ENCODE peak calls at places on chromosome 12, in four cellular contexts. One of them, this sample, is unnamed.

GRCh38 chr12:23462546-23462945 is 486.9 kb downstream of the SOX5 start:
- DNase-seq in lower lobe of right lung: no peak
- DNase-seq in mammary epithelial cell: no peak
- DNase-seq in LNCaP clone FGC: no peak
- DNase-seq in this sample: no peak

GRCh38 chr12:31773867-31774266 is 45.0 kb upstream of the AMN1 start:
- DNase-seq in LNCaP clone FGC: no peak
- DNase-seq in lower lobe of right lung: no peak
- DNase-seq in mammary epithelial cell: no peak
- DNase-seq in this sample: no peak

GRCh38 chr12:42756841-42757661 is 167.5 kb upstream of the PRICKLE1 start:
- DNase-seq in mammary epithelial cell: peak
- DNase-seq in LNCaP clone FGC: no peak
- DNase-seq in lower lobe of right lung: no peak
- DNase-seq in this sample: no peak

GRCh38 chr12:10354502-10354901 is 35.3 kb downstream of the KLRK1 start:
- DNase-seq in lower lobe of right lung: no peak
- DNase-seq in LNCaP clone FGC: no peak
- DNase-seq in mammary epithelial cell: peak
- DNase-seq in this sample: no peak

GRCh38 chr12:52207895-52208294 is 16.1 kb upstream of the KRT80 start:
- DNase-seq in LNCaP clone FGC: no peak
- DNase-seq in mammary epithelial cell: peak
- DNase-seq in lower lobe of right lung: peak
- DNase-seq in this sample: peak

GRCh38 chr12:124727244-124727673 is 136.4 kb downstream of the SCARB1 start:
- DNase-seq in mammary epithelial cell: peak
- DNase-seq in lower lobe of right lung: peak
- DNase-seq in LNCaP clone FGC: no peak
- DNase-seq in this sample: peak

GRCh38 chr12:98758331-98758730 is 113.2 kb downstream of the APAF1 start:
- DNase-seq in LNCaP clone FGC: no peak
- DNase-seq in mammary epithelial cell: no peak
- DNase-seq in lower lobe of right lung: no peak
- DNase-seq in this sample: no peak

GRCh38 chr12:40222247-40222646 is 2.5 kb upstream of the LRRK2 start:
- DNase-seq in mammary epithelial cell: no peak
- DNase-seq in LNCaP clone FGC: no peak
- DNase-seq in lower lobe of right lung: no peak
- DNase-seq in this sample: no peak

DNA sequence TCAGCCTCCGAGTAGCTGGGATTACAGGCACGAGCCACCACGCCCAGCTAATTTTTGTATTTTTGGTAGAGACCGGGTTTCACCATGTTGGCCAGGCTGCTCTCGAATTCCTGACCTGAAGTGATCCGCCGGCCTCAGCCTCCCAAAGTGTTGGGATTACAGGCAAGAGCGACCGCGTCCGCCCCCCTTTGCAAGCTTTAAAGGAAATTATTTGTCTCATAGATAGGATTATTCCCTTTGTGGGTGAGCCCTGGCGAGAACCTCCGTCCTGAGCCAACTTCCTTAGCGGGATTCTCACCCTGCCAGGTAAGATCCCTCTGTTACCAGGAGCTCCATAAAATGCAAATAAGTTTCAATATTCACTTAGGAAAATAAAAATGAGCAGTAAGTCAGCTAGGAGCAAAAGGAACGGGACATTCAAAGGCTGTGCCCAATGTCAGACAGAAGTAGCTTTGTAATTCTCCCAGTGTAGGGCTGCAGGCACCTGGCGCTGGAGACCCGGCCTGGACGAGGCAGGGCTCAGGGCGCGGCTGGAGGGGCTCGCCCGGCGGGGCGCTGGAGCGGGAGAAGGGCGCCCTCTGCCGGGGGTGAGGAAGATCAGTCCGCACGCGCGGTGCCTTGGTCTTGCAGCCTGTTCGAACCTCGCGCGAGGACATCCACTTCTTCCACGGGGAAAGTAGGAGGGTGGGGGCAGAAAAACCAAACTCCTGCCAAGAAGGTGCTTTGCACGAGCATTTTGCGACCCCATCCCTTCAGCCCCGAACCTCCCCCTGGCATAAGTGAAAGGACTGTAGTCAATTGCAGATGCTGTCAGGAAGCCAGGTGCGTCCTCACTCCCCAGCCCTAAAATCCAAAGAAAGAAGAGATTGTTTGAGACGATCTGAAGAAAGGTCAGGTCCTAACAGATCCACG is 47.1 kb upstream of the PLXNC1 start:
- DNase-seq in LNCaP clone FGC: no peak
- DNase-seq in mammary epithelial cell: peak
- DNase-seq in lower lobe of right lung: peak
- DNase-seq in this sample: peak
- H3K4me3 ChIP-seq in LNCaP clone FGC: peak
- H3K4me3 ChIP-seq in mammary epithelial cell: peak
- H3K4me3 ChIP-seq in lower lobe of right lung: peak
- H3K4me3 ChIP-seq in this sample: peak

DNA sequence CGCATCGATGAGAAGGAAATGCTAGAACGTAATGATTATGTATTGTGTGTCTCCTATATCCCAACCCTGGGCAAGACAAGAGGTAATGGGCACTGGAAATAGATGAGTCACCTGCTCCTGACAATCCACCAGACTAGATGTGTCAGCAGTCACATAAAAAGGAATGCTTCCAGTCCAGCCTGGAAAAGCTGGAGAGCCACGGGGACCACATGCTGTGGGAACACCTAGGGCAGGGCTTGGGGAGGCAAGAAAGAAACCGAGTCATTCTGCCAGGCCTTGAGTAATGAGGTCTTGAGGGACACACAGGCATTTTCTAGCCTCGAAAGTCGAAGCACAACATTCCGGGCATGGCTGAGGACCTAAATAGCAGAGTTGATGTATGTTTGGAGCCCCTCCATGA is 716.7 kb upstream of the TMEM132C start:
- DNase-seq in LNCaP clone FGC: no peak
- DNase-seq in lower lobe of right lung: no peak
- DNase-seq in mammary epithelial cell: peak
- DNase-seq in this sample: no peak
- TF ChIP-seq CTCF in LNCaP clone FGC: no peak
- TF ChIP-seq CTCF in lower lobe of right lung: no peak
- TF ChIP-seq CTCF in mammary epithelial cell: no peak
- TF ChIP-seq CTCF in this sample: no peak

GRCh38 chr12:108306014-108306501 is 33.1 kb downstream of the CMKLR1 start:
- DNase-seq in mammary epithelial cell: peak
- DNase-seq in lower lobe of right lung: no peak
- DNase-seq in LNCaP clone FGC: no peak
- DNase-seq in this sample: no peak
- H3K4me3 ChIP-seq in mammary epithelial cell: no peak
- H3K4me3 ChIP-seq in lower lobe of right lung: peak
- H3K4me3 ChIP-seq in LNCaP clone FGC: no peak
- H3K4me3 ChIP-seq in this sample: peak

DNA sequence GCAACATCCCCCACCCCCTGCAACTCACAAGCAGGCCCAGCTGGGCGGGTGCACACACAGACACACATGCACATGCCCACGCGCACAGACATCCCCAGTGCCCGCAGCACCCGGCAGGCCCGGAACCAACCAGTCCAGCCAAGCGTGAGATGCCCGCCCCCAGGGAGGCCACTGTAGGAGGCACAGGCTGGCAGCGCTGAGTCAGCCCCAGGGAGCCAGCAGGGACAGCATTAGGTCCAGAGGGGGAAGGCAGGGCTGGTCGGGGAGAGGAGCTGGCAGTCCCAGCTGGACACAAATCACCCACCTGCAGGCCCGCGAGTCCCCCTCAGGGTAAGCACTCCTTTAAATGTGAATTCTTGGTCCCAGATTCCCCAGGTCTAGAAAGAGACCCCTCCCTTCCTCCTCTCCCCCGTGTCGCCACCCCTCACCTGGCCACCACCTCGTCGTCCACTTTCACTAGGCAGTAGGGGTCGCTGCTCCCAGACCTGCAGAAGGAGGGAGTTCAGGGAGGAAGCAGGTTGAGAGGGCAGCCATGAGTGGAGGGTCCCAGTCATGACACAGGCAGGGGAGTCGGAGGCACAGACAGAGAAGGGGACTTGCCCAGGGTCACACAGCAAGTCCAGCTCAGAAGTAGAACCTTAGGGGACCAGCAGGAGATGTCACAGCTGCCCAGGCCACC is 5.0 kb downstream of the RASAL1 start:
- DNase-seq in LNCaP clone FGC: no peak
- DNase-seq in mammary epithelial cell: peak
- DNase-seq in lower lobe of right lung: peak
- DNase-seq in this sample: no peak
- TF ChIP-seq CTCF in LNCaP clone FGC: peak
- TF ChIP-seq CTCF in mammary epithelial cell: peak
- TF ChIP-seq CTCF in lower lobe of right lung: peak
- TF ChIP-seq CTCF in this sample: no peak

GRCh38 chr12:6964605-6965025 is 5.8 kb downstream of the PHB2 start:
- DNase-seq in mammary epithelial cell: no peak
- DNase-seq in lower lobe of right lung: no peak
- DNase-seq in LNCaP clone FGC: no peak
- DNase-seq in this sample: no peak
- H3K4me3 ChIP-seq in mammary epithelial cell: peak
- H3K4me3 ChIP-seq in lower lobe of right lung: peak
- H3K4me3 ChIP-seq in LNCaP clone FGC: peak
- H3K4me3 ChIP-seq in this sample: no peak

DNA sequence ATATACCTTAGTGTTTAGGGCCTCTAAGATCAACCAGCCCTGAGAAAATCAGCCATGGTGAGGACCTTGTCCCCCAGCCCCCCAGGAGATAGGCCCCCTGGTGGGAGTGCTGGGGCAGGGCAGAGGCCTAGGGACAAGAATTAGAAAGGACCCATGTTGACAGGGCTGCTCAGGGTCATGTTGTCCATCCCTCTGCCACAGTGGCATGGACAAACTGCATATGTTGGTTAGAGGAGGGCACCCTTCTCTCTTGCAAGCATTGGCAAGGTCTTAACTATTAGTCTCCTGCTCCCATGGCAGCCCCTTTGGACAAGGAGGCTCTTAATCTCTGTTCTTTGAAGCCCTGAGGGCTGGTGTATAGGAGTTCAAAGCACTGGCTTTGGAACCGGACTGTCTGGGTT is 755 bp upstream of the PTPN6 start:
- DNase-seq in lower lobe of right lung: peak
- DNase-seq in LNCaP clone FGC: no peak
- DNase-seq in mammary epithelial cell: no peak
- DNase-seq in this sample: no peak
- TF ChIP-seq CTCF in lower lobe of right lung: peak
- TF ChIP-seq CTCF in LNCaP clone FGC: peak
- TF ChIP-seq CTCF in mammary epithelial cell: no peak
- TF ChIP-seq CTCF in this sample: no peak

GRCh38 chr12:84730561-84731162 is 181.9 kb downstream of the SLC6A15 start:
- DNase-seq in lower lobe of right lung: no peak
- DNase-seq in LNCaP clone FGC: no peak
- DNase-seq in mammary epithelial cell: no peak
- DNase-seq in this sample: no peak

GRCh38 chr12:84732941-84733340 is 179.7 kb downstream of the SLC6A15 start:
- DNase-seq in mammary epithelial cell: no peak
- DNase-seq in LNCaP clone FGC: no peak
- DNase-seq in lower lobe of right lung: no peak
- DNase-seq in this sample: no peak

GRCh38 chr12:84723988-84724387 is 188.6 kb downstream of the SLC6A15 start:
- DNase-seq in LNCaP clone FGC: no peak
- DNase-seq in lower lobe of right lung: no peak
- DNase-seq in mammary epithelial cell: no peak
- DNase-seq in this sample: no peak

DNA sequence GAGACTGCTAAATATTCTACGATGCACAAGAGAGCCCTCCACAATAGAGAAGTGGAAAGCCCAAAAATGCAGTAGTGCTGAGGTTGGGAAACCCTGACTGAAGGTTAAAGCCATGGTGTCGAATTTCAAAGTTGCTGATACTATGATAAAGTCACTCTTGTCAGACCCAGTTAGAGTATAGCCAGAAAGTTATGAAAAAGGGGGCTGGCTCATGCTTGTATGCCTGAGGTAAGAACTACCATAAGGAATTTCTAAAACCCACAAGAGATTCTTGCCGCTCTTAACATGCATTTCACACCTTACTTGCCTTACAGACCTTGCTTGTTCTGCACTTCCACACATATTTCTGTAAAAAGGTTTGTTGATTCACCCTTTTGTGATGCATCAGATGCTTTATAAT is 184.6 kb downstream of the SLC6A15 start:
- DNase-seq in lower lobe of right lung: no peak
- DNase-seq in mammary epithelial cell: peak
- DNase-seq in LNCaP clone FGC: no peak
- DNase-seq in this sample: no peak
- H3K4me3 ChIP-seq in lower lobe of right lung: no peak
- H3K4me3 ChIP-seq in mammary epithelial cell: no peak
- H3K4me3 ChIP-seq in LNCaP clone FGC: no peak
- H3K4me3 ChIP-seq in this sample: no peak

DNA sequence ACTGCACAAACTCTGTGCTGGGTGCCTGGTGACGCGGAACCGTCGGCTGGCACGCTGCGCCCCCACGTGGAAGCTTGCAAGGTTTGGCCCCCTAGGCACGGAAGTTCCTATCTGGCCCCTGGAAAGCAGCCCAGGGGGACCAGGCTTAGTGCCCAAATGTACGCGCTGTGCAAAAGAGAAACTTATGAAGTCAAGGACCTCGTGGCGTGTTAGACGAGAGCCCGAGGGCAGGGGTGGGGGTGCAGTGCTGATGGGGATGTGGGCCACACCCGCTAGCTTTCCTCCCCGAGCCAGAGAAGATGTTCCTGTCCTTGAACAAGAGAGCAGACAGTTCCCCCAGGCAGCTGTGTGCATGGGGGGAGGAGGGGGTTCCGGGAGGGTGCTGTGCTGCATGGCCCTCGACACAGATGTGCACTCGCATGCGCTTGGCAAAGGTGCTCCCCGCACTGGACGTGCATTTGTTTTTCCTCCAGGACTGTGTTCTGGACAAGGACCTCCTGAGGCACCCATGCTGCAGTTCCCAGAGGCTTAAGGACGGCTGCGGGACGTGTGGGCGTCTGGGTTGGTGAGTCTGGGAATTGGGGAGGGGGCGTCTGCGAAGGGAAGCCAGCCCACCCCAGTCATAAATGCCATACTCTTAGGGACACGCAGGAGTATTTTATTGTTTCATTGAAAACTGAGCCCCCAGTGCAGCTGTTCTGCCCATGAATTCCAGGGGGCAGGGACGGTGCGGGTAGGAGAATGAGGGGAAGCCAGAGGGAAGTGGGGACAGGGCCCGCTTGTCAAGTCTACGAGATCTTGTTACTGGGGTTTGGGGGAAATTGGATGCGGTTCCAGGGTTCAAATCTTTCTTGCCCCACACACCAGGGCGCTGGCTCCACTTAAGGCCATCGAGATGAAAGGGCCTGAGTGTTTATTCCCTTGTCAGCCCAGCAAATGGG is 80.0 kb downstream of the NTF3 start:
- DNase-seq in mammary epithelial cell: no peak
- DNase-seq in LNCaP clone FGC: no peak
- DNase-seq in lower lobe of right lung: no peak
- DNase-seq in this sample: no peak
- TF ChIP-seq CTCF in mammary epithelial cell: peak
- TF ChIP-seq CTCF in LNCaP clone FGC: peak
- TF ChIP-seq CTCF in lower lobe of right lung: peak
- TF ChIP-seq CTCF in this sample: no peak

GRCh38 chr12:127145929-127146789 is 1120.8 kb upstream of the TMEM132C start:
- DNase-seq in LNCaP clone FGC: no peak
- DNase-seq in lower lobe of right lung: peak
- DNase-seq in mammary epithelial cell: peak
- DNase-seq in this sample: peak
- H3K4me3 ChIP-seq in LNCaP clone FGC: no peak
- H3K4me3 ChIP-seq in lower lobe of right lung: peak
- H3K4me3 ChIP-seq in mammary epithelial cell: peak
- H3K4me3 ChIP-seq in this sample: peak

GRCh38 chr12:62407587-62407986 is 59.0 kb upstream of the MON2 start:
- DNase-seq in mammary epithelial cell: no peak
- DNase-seq in lower lobe of right lung: no peak
- DNase-seq in LNCaP clone FGC: no peak
- DNase-seq in this sample: no peak

GRCh38 chr12:62414180-62414579 is 52.4 kb upstream of the MON2 start:
- DNase-seq in LNCaP clone FGC: no peak
- DNase-seq in mammary epithelial cell: no peak
- DNase-seq in lower lobe of right lung: no peak
- DNase-seq in this sample: no peak

GRCh38 chr12:62409068-62409467 is 57.6 kb upstream of the MON2 start:
- DNase-seq in lower lobe of right lung: no peak
- DNase-seq in LNCaP clone FGC: no peak
- DNase-seq in mammary epithelial cell: no peak
- DNase-seq in this sample: no peak
- TF ChIP-seq CTCF in lower lobe of right lung: no peak
- TF ChIP-seq CTCF in LNCaP clone FGC: no peak
- TF ChIP-seq CTCF in mammary epithelial cell: no peak
- TF ChIP-seq CTCF in this sample: no peak

This sample was measured in gastrocnemius medialis.